ENCODE peak calls at places on chromosomes 7 and 10, in five cellular contexts. One of them, this sample, is unnamed.

GRCh38 chr10:127148933-127149220 is 47.5 kb downstream of the INSYN2A start:
- DNase-seq in T-cell: no peak
- DNase-seq in WTC11: no peak
- DNase-seq in CD4-positive, alpha-beta T cell: no peak
- DNase-seq in hepatocyte: no peak
- DNase-seq in this sample: no peak

GRCh38 chr7:125651823-125652528 is 722.4 kb upstream of the POT1 start:
- DNase-seq in T-cell: no peak
- DNase-seq in WTC11: no peak
- DNase-seq in CD4-positive, alpha-beta T cell: no peak
- DNase-seq in hepatocyte: peak; percentile 6
- DNase-seq in this sample: no peak

GRCh38 chr10:59991661-59992060 is 85.3 kb upstream of the CCDC6 start:
- DNase-seq in WTC11: peak; percentile 34
- DNase-seq in T-cell: no peak
- DNase-seq in CD4-positive, alpha-beta T cell: no peak
- DNase-seq in hepatocyte: peak; percentile 80
- DNase-seq in this sample: no peak

GRCh38 chr7:105962353-105962752 is 711 bp upstream of the CDHR3 start:
- DNase-seq in CD4-positive, alpha-beta T cell: no peak
- DNase-seq in T-cell: no peak
- DNase-seq in hepatocyte: no peak
- DNase-seq in WTC11: no peak
- DNase-seq in this sample: no peak

GRCh38 chr10:2920166-2920565 is 147.2 kb upstream of the PFKP start:
- DNase-seq in T-cell: no peak
- DNase-seq in WTC11: no peak
- DNase-seq in hepatocyte: no peak
- DNase-seq in CD4-positive, alpha-beta T cell: no peak
- DNase-seq in this sample: no peak

GRCh38 chr7:50355817-50356178 is 51.3 kb downstream of the IKZF1 start:
- DNase-seq in CD4-positive, alpha-beta T cell: no peak
- DNase-seq in hepatocyte: peak; percentile 26
- DNase-seq in WTC11: no peak
- DNase-seq in T-cell: no peak
- DNase-seq in this sample: no peak

GRCh38 chr7:13801669-13802068 is 187.8 kb downstream of the ETV1 start:
- DNase-seq in CD4-positive, alpha-beta T cell: no peak
- DNase-seq in T-cell: no peak
- DNase-seq in WTC11: no peak
- DNase-seq in hepatocyte: no peak
- DNase-seq in this sample: no peak

GRCh38 chr7:80942261-80943041 is 23.6 kb upstream of the SEMA3C start:
- DNase-seq in hepatocyte: peak; percentile 83
- DNase-seq in T-cell: no peak
- DNase-seq in CD4-positive, alpha-beta T cell: no peak
- DNase-seq in WTC11: peak; percentile 10
- DNase-seq in this sample: peak; percentile 95

GRCh38 chr10:34758447-34758996 is 56.6 kb downstream of the PARD3 start:
- DNase-seq in hepatocyte: peak; percentile 48
- DNase-seq in CD4-positive, alpha-beta T cell: no peak
- DNase-seq in T-cell: no peak
- DNase-seq in WTC11: no peak
- DNase-seq in this sample: peak; percentile 54

GRCh38 chr10:21293518-21294356 is 231.7 kb downstream of the SKIDA1 start:
- DNase-seq in CD4-positive, alpha-beta T cell: no peak
- DNase-seq in hepatocyte: no peak
- DNase-seq in T-cell: no peak
- DNase-seq in WTC11: peak; percentile 30
- DNase-seq in this sample: no peak

GRCh38 chr10:70811881-70812280 is 3.9 kb upstream of the SGPL1 start:
- DNase-seq in T-cell: no peak
- DNase-seq in WTC11: no peak
- DNase-seq in hepatocyte: no peak
- DNase-seq in CD4-positive, alpha-beta T cell: no peak
- DNase-seq in this sample: no peak

GRCh38 chr7:155316427-155317113 is 18.9 kb downstream of the INSIG1 start:
- DNase-seq in hepatocyte: peak; percentile 45
- DNase-seq in T-cell: no peak
- DNase-seq in WTC11: no peak
- DNase-seq in CD4-positive, alpha-beta T cell: no peak
- DNase-seq in this sample: no peak

GRCh38 chr7:130667593-130668257 is 823 bp downstream of the COPG2 start:
- DNase-seq in T-cell: no peak
- DNase-seq in WTC11: no peak
- DNase-seq in CD4-positive, alpha-beta T cell: no peak
- DNase-seq in hepatocyte: peak; percentile 18
- DNase-seq in this sample: no peak

GRCh38 chr10:35259769-35260397 is 76.4 kb upstream of the CCNY start:
- DNase-seq in WTC11: no peak
- DNase-seq in T-cell: no peak
- DNase-seq in hepatocyte: peak; percentile 32
- DNase-seq in CD4-positive, alpha-beta T cell: no peak
- DNase-seq in this sample: no peak

GRCh38 chr7:91043181-91043580 is 221.1 kb upstream of the FZD1 start:
- DNase-seq in WTC11: no peak
- DNase-seq in hepatocyte: no peak
- DNase-seq in T-cell: no peak
- DNase-seq in CD4-positive, alpha-beta T cell: no peak
- DNase-seq in this sample: no peak

GRCh38 chr7:157407512-157408257 is 70.9 kb downstream of the DNAJB6 start:
- DNase-seq in T-cell: no peak
- DNase-seq in CD4-positive, alpha-beta T cell: no peak
- DNase-seq in hepatocyte: no peak
- DNase-seq in WTC11: no peak
- DNase-seq in this sample: no peak

GRCh38 chr7:159061674-159062212 is 82.9 kb downstream of the VIPR2 start:
- DNase-seq in T-cell: no peak
- DNase-seq in WTC11: peak; percentile 80
- DNase-seq in CD4-positive, alpha-beta T cell: no peak
- DNase-seq in hepatocyte: peak; percentile 63
- DNase-seq in this sample: no peak

GRCh38 chr10:77104459-77104980 is 533.1 kb downstream of the KCNMA1 start:
- DNase-seq in CD4-positive, alpha-beta T cell: no peak
- DNase-seq in WTC11: no peak
- DNase-seq in hepatocyte: no peak
- DNase-seq in T-cell: no peak
- DNase-seq in this sample: no peak

GRCh38 chr10:102919992-102920736 is 2.1 kb downstream of the CNNM2 start:
- DNase-seq in hepatocyte: no peak
- DNase-seq in T-cell: no peak
- DNase-seq in WTC11: peak; percentile 28
- DNase-seq in CD4-positive, alpha-beta T cell: no peak
- DNase-seq in this sample: no peak

GRCh38 chr7:55440040-55440690 is 75.0 kb downstream of the LANCL2 start:
- DNase-seq in hepatocyte: no peak
- DNase-seq in T-cell: no peak
- DNase-seq in WTC11: no peak
- DNase-seq in CD4-positive, alpha-beta T cell: no peak
- DNase-seq in this sample: no peak

GRCh38 chr7:46153583-46153950 is 232.5 kb upstream of the IGFBP3 start:
- DNase-seq in hepatocyte: no peak
- DNase-seq in WTC11: no peak
- DNase-seq in CD4-positive, alpha-beta T cell: no peak
- DNase-seq in T-cell: no peak
- DNase-seq in this sample: no peak

GRCh38 chr7:91876391-91877133 is 3.9 kb downstream of the MTERF1 start:
- DNase-seq in CD4-positive, alpha-beta T cell: no peak
- DNase-seq in WTC11: no peak
- DNase-seq in hepatocyte: no peak
- DNase-seq in T-cell: no peak
- DNase-seq in this sample: no peak

GRCh38 chr10:48604408-48605263 is at the start of gene ARHGAP22:
- DNase-seq in CD4-positive, alpha-beta T cell: no peak
- DNase-seq in hepatocyte: peak; percentile 32
- DNase-seq in WTC11: peak; percentile 58
- DNase-seq in T-cell: no peak
- DNase-seq in this sample: no peak

GRCh38 chr10:28788767-28789166 is 111.4 kb downstream of the BAMBI start:
- DNase-seq in CD4-positive, alpha-beta T cell: no peak
- DNase-seq in WTC11: no peak
- DNase-seq in T-cell: no peak
- DNase-seq in hepatocyte: no peak
- DNase-seq in this sample: no peak

GRCh38 chr10:121928528-121928884 is 675 bp upstream of the ATE1 start:
- DNase-seq in hepatocyte: no peak
- DNase-seq in WTC11: no peak
- DNase-seq in T-cell: no peak
- DNase-seq in CD4-positive, alpha-beta T cell: no peak
- DNase-seq in this sample: no peak

GRCh38 chr7:95772298-95772770 is at the start of gene DYNC1I1:
- DNase-seq in T-cell: no peak
- DNase-seq in hepatocyte: peak; percentile 87
- DNase-seq in WTC11: peak; percentile 71
- DNase-seq in CD4-positive, alpha-beta T cell: no peak
- DNase-seq in this sample: peak; percentile 36

GRCh38 chr10:82981137-82981723 is 1106.2 kb downstream of the NRG3 start:
- DNase-seq in CD4-positive, alpha-beta T cell: no peak
- DNase-seq in hepatocyte: no peak
- DNase-seq in T-cell: no peak
- DNase-seq in WTC11: no peak
- DNase-seq in this sample: no peak

GRCh38 chr7:121475806-121476205 is 79.7 kb upstream of the FAM3C start:
- DNase-seq in CD4-positive, alpha-beta T cell: no peak
- DNase-seq in WTC11: no peak
- DNase-seq in T-cell: no peak
- DNase-seq in hepatocyte: no peak
- DNase-seq in this sample: no peak

GRCh38 chr10:107971973-107972372 is 807.5 kb upstream of the SORCS1 start:
- DNase-seq in hepatocyte: peak; percentile 30
- DNase-seq in T-cell: no peak
- DNase-seq in WTC11: no peak
- DNase-seq in CD4-positive, alpha-beta T cell: no peak
- DNase-seq in this sample: peak; percentile 46

GRCh38 chr7:100053201-100053600 is 3.6 kb downstream of the ZSCAN21 start:
- DNase-seq in hepatocyte: peak; percentile 69
- DNase-seq in T-cell: no peak
- DNase-seq in CD4-positive, alpha-beta T cell: no peak
- DNase-seq in WTC11: no peak
- DNase-seq in this sample: peak; percentile 30

GRCh38 chr10:8800426-8800825 is 745.9 kb downstream of the GATA3 start:
- DNase-seq in hepatocyte: no peak
- DNase-seq in CD4-positive, alpha-beta T cell: no peak
- DNase-seq in WTC11: no peak
- DNase-seq in T-cell: no peak
- DNase-seq in this sample: no peak

GRCh38 chr7:115191506-115191905 is 269.6 kb downstream of the MDFIC start:
- DNase-seq in CD4-positive, alpha-beta T cell: no peak
- DNase-seq in hepatocyte: no peak
- DNase-seq in T-cell: no peak
- DNase-seq in WTC11: no peak
- DNase-seq in this sample: no peak

GRCh38 chr10:113539789-113540188 is 13.1 kb upstream of the HABP2 start:
- DNase-seq in CD4-positive, alpha-beta T cell: no peak
- DNase-seq in WTC11: no peak
- DNase-seq in T-cell: no peak
- DNase-seq in hepatocyte: peak; percentile 34
- DNase-seq in this sample: no peak